ENCODE peak calls at places on chromosome 19, in nine cellular contexts. M is stromal cell of bone marrow, F is aorta, X is fibroblast of mammary gland, W is left ventricle myocardium superior, R is Right ventricle myocardium superior, H is cardiac fibroblast, A is DMS 273 treated with DMSO at 0.1 percent for 48 hours, Y is erythroblast. B is an unnamed sample.

GRCh38 chr19:50413531-50413930 is 5.2 kb upstream of the SPIB start:
- DNase-seq in M (no peak), F (no peak), X (no peak), W (no peak), R (no peak), H (no peak), A (no peak), Y (no peak), B (no peak)

GRCh38 chr19:14004619-14005380 is 1.3 kb downstream of the RFX1 start:
- DNase-seq in M (no peak), F (peak; percentile 85), X (peak; percentile 38), W (peak; percentile 70), R (peak; percentile 75), H (no peak), A (no peak), Y (peak; percentile 49), B (no peak)

GRCh38 chr19:55090564-55090963 is 14.9 kb downstream of the EPS8L1 start:
- DNase-seq in M (no peak), F (peak; percentile 75), X (no peak), W (no peak), R (no peak), H (no peak), A (no peak), Y (no peak), B (no peak)

GRCh38 chr19:16522559-16523377 is 19.5 kb downstream of the CHERP start:
- DNase-seq in M (no peak), F (no peak), X (no peak), W (no peak), R (no peak), H (no peak), A (no peak), Y (no peak), B (peak; percentile 30)

GRCh38 chr19:35936738-35937268 is 629 bp downstream of the LRFN3 start:
- DNase-seq in M (no peak), F (no peak), X (no peak), W (no peak), R (no peak), H (no peak), A (no peak), Y (no peak), B (no peak)

GRCh38 chr19:47582320-47582909 is 9.5 kb upstream of the ZNF541 start:
- DNase-seq in M (peak; percentile 47), F (no peak), X (peak; percentile 36), W (no peak), R (no peak), H (peak; percentile 81), A (no peak), Y (no peak), B (no peak)

GRCh38 chr19:56141416-56141992 is 417 bp downstream of the ZNF444 start:
- DNase-seq in M (no peak), F (no peak), X (no peak), W (no peak), R (no peak), H (no peak), A (no peak), Y (peak; percentile 46), B (no peak)

GRCh38 chr19:17778621-17779280 is 16.2 kb upstream of the B3GNT3 start:
- DNase-seq in M (no peak), F (no peak), X (no peak), W (no peak), R (no peak), H (no peak), A (no peak), Y (no peak), B (no peak)

GRCh38 chr19:1860133-1860775 is 3.1 kb downstream of the KLF16 start:
- DNase-seq in M (peak; percentile 64), F (peak; percentile 86), X (peak; percentile 75), W (peak; percentile 64), R (peak; percentile 71), H (peak; percentile 90), A (no peak), Y (peak; percentile 91), B (peak; percentile 74)

GRCh38 chr19:31894451-31894850 is 451.0 kb upstream of the ZNF507 start:
- DNase-seq in M (no peak), F (no peak), X (no peak), W (no peak), R (no peak), H (no peak), A (no peak), Y (no peak), B (no peak)